ENCODE peak calls at places on chromosomes 12 and 14, in four cellular contexts. N, U, C and I are unnamed samples.

GRCh38 chr12:130675121-130675520 is 41.0 kb downstream of the RIMBP2 start:
- DNase-seq in C (no peak), U (no peak), N (no peak), I (no peak)

GRCh38 chr14:102507891-102508312 is 1.7 kb downstream of the ANKRD9 start:
- DNase-seq in C (no peak), U (no peak), N (no peak), I (no peak)

GRCh38 chr14:36619131-36619530 is 36.7 kb upstream of the NKX2-8 start:
- DNase-seq in N (no peak), C (no peak), U (no peak), I (no peak)

GRCh38 chr12:53233671-53234091 is 1.7 kb upstream of the RARG start:
- DNase-seq in U (no peak), N (no peak), C (no peak), I (no peak)

GRCh38 chr12:26402648-26403047 is 207.3 kb downstream of the SSPN start:
- DNase-seq in N (no peak), U (no peak), C (no peak), I (no peak)

GRCh38 chr14:104972301-104973211 is 5.6 kb downstream of the AHNAK2 start:
- DNase-seq in C (no peak), N (peak), U (no peak), I (no peak)

GRCh38 chr12:6914246-6914947 is at the start of gene ENO2:
- DNase-seq in U (peak), C (peak), N (peak), I (peak)

GRCh38 chr12:106487664-106488063 is 95.1 kb upstream of the RFX4 start:
- DNase-seq in C (no peak), N (no peak), U (no peak), I (no peak)

GRCh38 chr12:51000245-51000644 is 25.9 kb downstream of the SLC11A2 start:
- DNase-seq in C (no peak), N (no peak), U (no peak), I (no peak)